ENCODE peak calls at places on chromosomes 12 and 14, in six cellular contexts. Q, O, K, P, Y and A are unnamed samples.

GRCh38 chr12:54059668-54060067 is 6.0 kb downstream of the HOXC4 start:
- DNase-seq in Q (no peak), O (no peak), K (no peak), P (no peak), Y (no peak), A (no peak)

GRCh38 chr14:89017417-89017816 is 193.0 kb downstream of the TTC8 start:
- DNase-seq in Q (no peak), O (no peak), K (no peak), P (no peak), Y (no peak), A (no peak)

GRCh38 chr14:22420598-22421186 is 168.3 kb downstream of the DAD1 start:
- DNase-seq in Q (no peak), O (no peak), K (no peak), P (no peak), Y (no peak), A (no peak)

GRCh38 chr14:103994535-103995184 is 52.3 kb upstream of the RD3L start:
- DNase-seq in Q (no peak), O (no peak), K (no peak), P (no peak), Y (no peak), A (peak; percentile 69)

GRCh38 chr12:59940676-59941342 is 345.0 kb downstream of the SLC16A7 start:
- DNase-seq in Q (no peak), O (no peak), K (no peak), P (no peak), Y (no peak), A (no peak)

GRCh38 chr12:143964-144649 is 69.8 kb downstream of the SLC6A12 start:
- DNase-seq in Q (no peak), O (no peak), K (no peak), P (no peak), Y (no peak), A (peak; percentile 25)

GRCh38 chr12:50542448-50542847 is 37.7 kb downstream of the DIP2B start:
- DNase-seq in Q (peak; percentile 54), O (no peak), K (no peak), P (no peak), Y (no peak), A (peak; percentile 29)

GRCh38 chr12:45284096-45284901 is 68.4 kb downstream of the ANO6 start:
- DNase-seq in Q (no peak), O (no peak), K (no peak), P (no peak), Y (no peak), A (peak; percentile 95)

GRCh38 chr12:59927041-59927440 is 331.2 kb downstream of the SLC16A7 start:
- DNase-seq in Q (no peak), O (no peak), K (no peak), P (no peak), Y (no peak), A (no peak)

GRCh38 chr12:101305226-101305779 is 25.4 kb downstream of the UTP20 start:
- DNase-seq in Q (no peak), O (no peak), K (no peak), P (no peak), Y (no peak), A (no peak)

GRCh38 chr12:79012616-79013015 is 148.0 kb downstream of the SYT1 start:
- DNase-seq in Q (no peak), O (no peak), K (no peak), P (no peak), Y (no peak), A (no peak)

GRCh38 chr12:124684496-124684895 is 117.1 kb upstream of the NCOR2 start:
- DNase-seq in Q (no peak), O (no peak), K (no peak), P (peak; percentile 31), Y (no peak), A (no peak)

GRCh38 chr12:44812062-44812461 is 64.1 kb downstream of the NELL2 start:
- DNase-seq in Q (no peak), O (no peak), K (no peak), P (no peak), Y (no peak), A (no peak)

GRCh38 chr12:57085999-57086950 is 2.6 kb upstream of the NAB2 start:
- DNase-seq in Q (no peak), O (peak; percentile 85), K (no peak), P (peak; percentile 74), Y (no peak), A (peak; percentile 46)

GRCh38 chr12:120321382-120322202 is 6.0 kb downstream of the PLA2G1B start:
- DNase-seq in Q (no peak), O (no peak), K (no peak), P (no peak), Y (no peak), A (no peak)

GRCh38 chr14:94394594-94395305 is 6.3 kb upstream of the SERPINA1 start:
- DNase-seq in Q (no peak), O (no peak), K (no peak), P (no peak), Y (no peak), A (no peak)

GRCh38 chr12:26686438-26686837 is 146.6 kb downstream of the ITPR2 start:
- DNase-seq in Q (no peak), O (no peak), K (no peak), P (no peak), Y (no peak), A (no peak)

GRCh38 chr12:48156648-48157015 is 683 bp downstream of the ASB8 start:
- DNase-seq in Q (no peak), O (no peak), K (no peak), P (no peak), Y (no peak), A (no peak)